ENCODE peak calls at places on chromosomes 12 and 14, in eight cellular contexts. Y is esophagus muscularis mucosa; N is left ventricle myocardium inferior; X is spleen; Z is colonic mucosa; R is heart left ventricle; J is mucosa of descending colon; D is CD8-positive, alpha-beta T cell. W is an unnamed sample. For H3K36me3 and H3K4me1, the result is how much of the 10 kb centered on the place peaks cover.

GRCh38 chr14:97101561-97101960 is 304.4 kb downstream of the VRK1 start:
- DNase-seq in R (no peak), J (no peak), X (no peak), Z (no peak), D (no peak), N (no peak), Y (no peak), W (no peak)

GRCh38 chr12:59372971-59373370 is 222.9 kb upstream of the SLC16A7 start:
- DNase-seq in N (no peak), D (no peak), R (no peak), J (peak), Z (no peak), Y (no peak), X (no peak), W (peak)

GRCh38 chr12:100138048-100138907 is 4.4 kb downstream of the BLTP3B start:
- DNase-seq in J (no peak), Y (no peak), R (no peak), N (no peak), D (no peak), Z (no peak), X (no peak), W (no peak)

GRCh38 chr12:63937381-63938168 is 93.1 kb downstream of the SRGAP1 start:
- DNase-seq in X (no peak), Z (no peak), R (no peak), N (no peak), Y (no peak), D (no peak), J (no peak), W (no peak)

GRCh38 chr12:19546027-19546426 is 106.7 kb downstream of the AEBP2 start:
- DNase-seq in R (no peak), D (no peak), Y (no peak), X (no peak), J (no peak), Z (no peak), N (no peak), W (no peak)

GRCh38 chr14:54566410-54567223 is at the start of gene SAMD4A:
- DNase-seq in Y (peak), Z (peak), R (peak), X (peak), J (peak), D (peak), N (peak), W (peak)

GRCh38 chr14:102105369-102105768 is 18.5 kb upstream of the HSP90AA1 start:
- DNase-seq in J (no peak), Z (no peak), D (no peak), Y (no peak), X (peak), N (no peak), R (no peak), W (no peak)

GRCh38 chr12:101552277-101552676 is 42.5 kb upstream of the MYBPC1 start:
- DNase-seq in R (no peak), N (no peak), X (no peak), Z (no peak), D (no peak), J (no peak), Y (no peak), W (no peak)

GRCh38 chr14:81096656-81097055 is 124.1 kb downstream of the GTF2A1 start:
- DNase-seq in Z (no peak), D (no peak), N (no peak), Y (no peak), X (no peak), J (no peak), R (no peak), W (no peak)

GRCh38 chr12:18363321-18363720 is 102.0 kb downstream of the PIK3C2G start:
- DNase-seq in J (no peak), R (no peak), Z (no peak), Y (no peak), N (no peak), X (no peak), D (no peak), W (no peak)

GRCh38 chr12:12468575-12468974 is 94.1 kb downstream of the DUSP16 start:
- DNase-seq in J (no peak), Y (no peak), Z (no peak), X (no peak), N (no peak), R (no peak), D (no peak), W (no peak)

GRCh38 chr12:92080390-92081285 is 65.0 kb downstream of the BTG1 start:
- DNase-seq in X (no peak), Y (no peak), Z (no peak), J (no peak), D (no peak), R (no peak), N (no peak), W (no peak)

GRCh38 chr12:50088577-50089335 is 3.6 kb downstream of the SMARCD1 start:
- DNase-seq in N (no peak), J (peak), D (peak), X (peak), R (no peak), Y (no peak), Z (peak), W (no peak)

GRCh38 chr14:65486856-65487255 is 74.3 kb downstream of the FUT8 start:
- DNase-seq in R (no peak), D (no peak), X (no peak), J (no peak), N (no peak), Y (no peak), Z (no peak), W (no peak)

GRCh38 chr12:124424516-124424905 is 129.6 kb downstream of the RFLNA start:
- DNase-seq in Y (no peak), J (no peak), D (no peak), Z (no peak), N (no peak), X (no peak), R (no peak), W (no peak)

GRCh38 chr12:52178443-52178842 is 13.4 kb downstream of the KRT80 start:
- DNase-seq in N (no peak), X (no peak), D (no peak), R (no peak), J (no peak), Y (no peak), Z (no peak), W (no peak)

GRCh38 chr12:102172436-102172835 is 25.2 kb downstream of the PMCH start:
- DNase-seq in R (no peak), Z (no peak), D (no peak), J (no peak), Y (no peak), N (no peak), X (no peak), W (no peak)

GRCh38 chr14:50335989-50336391 is 23.9 kb downstream of the DMAC2L start:
- DNase-seq in J (no peak), Z (no peak), R (peak), N (peak), D (no peak), X (peak), Y (peak), W (no peak)

GRCh38 chr12:1809606-1810140 is 10.7 kb upstream of the LRTM2 start:
- DNase-seq in R (no peak), D (no peak), N (peak), Z (no peak), X (peak), J (no peak), Y (no peak), W (no peak)

GRCh38 chr14:92487513-92488133 is 26.0 kb upstream of the RIN3 start:
- DNase-seq in N (no peak), Y (no peak), R (no peak), Z (peak), J (no peak), D (no peak), X (peak), W (no peak)

GRCh38 chr14:50964683-50965390 is 20.6 kb upstream of the PYGL start:
- DNase-seq in J (peak), R (peak), Z (peak), Y (no peak), D (no peak), X (no peak), N (no peak), W (no peak)

GRCh38 chr14:31261859-31262739 is 54.5 kb upstream of the HECTD1 start:
- DNase-seq in Z (no peak), N (no peak), R (no peak), D (no peak), X (no peak), J (no peak), Y (no peak), W (no peak)

GRCh38 chr12:86574143-86574542 is 318.0 kb upstream of the MGAT4C start:
- DNase-seq in R (no peak), D (no peak), N (no peak), X (no peak), Y (no peak), Z (no peak), J (no peak), W (no peak)

GRCh38 chr12:120529641-120530314 is 820 bp upstream of the COQ5 start:
- DNase-seq in R (no peak), Y (no peak), X (no peak), J (peak), Z (peak), D (no peak), N (no peak), W (no peak)

GRCh38 chr14:49303952-49304516 is 282.1 kb downstream of the RPS29 start:
- DNase-seq in D (no peak), X (no peak), Y (no peak), J (peak), R (no peak), Z (peak), N (no peak), W (peak)

GRCh38 chr12:57511588-57512325 is 8.6 kb downstream of the DDIT3 start:
- DNase-seq in R (no peak), N (no peak), D (no peak), J (no peak), Y (no peak), Z (no peak), X (peak), W (no peak)
- H3K36me3 ChIP-seq in R (under half), N (half or more), D (half or more), J (under half), Y (half or more), Z (under half), X (half or more), W (under half)

DNA sequence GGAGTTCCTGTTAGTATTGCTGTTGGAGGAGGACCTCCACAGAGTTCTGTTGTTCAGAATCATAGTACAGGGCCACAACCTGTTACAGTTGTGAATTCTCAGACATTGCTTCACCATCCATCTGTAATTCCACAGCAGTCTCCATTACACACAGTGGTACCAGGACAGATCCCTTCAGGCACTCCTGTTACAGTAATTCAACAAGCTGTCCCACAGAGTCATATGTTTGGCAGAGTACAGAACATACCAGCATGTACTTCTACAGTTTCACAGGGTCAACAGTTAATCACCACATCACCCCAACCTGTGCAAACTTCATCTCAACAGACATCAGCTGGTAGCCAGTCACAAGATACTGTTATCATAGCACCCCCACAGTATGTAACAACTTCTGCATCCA is 120.8 kb downstream of the ARID2 start:
- DNase-seq in J (no peak), X (no peak), Z (no peak), D (no peak), R (no peak), Y (no peak), N (no peak), W (no peak)
- H3K4me1 ChIP-seq in J (under half), X (under half), Z (under half), D (under half), R (under half), Y (under half), N (under half), W (under half)

DNA sequence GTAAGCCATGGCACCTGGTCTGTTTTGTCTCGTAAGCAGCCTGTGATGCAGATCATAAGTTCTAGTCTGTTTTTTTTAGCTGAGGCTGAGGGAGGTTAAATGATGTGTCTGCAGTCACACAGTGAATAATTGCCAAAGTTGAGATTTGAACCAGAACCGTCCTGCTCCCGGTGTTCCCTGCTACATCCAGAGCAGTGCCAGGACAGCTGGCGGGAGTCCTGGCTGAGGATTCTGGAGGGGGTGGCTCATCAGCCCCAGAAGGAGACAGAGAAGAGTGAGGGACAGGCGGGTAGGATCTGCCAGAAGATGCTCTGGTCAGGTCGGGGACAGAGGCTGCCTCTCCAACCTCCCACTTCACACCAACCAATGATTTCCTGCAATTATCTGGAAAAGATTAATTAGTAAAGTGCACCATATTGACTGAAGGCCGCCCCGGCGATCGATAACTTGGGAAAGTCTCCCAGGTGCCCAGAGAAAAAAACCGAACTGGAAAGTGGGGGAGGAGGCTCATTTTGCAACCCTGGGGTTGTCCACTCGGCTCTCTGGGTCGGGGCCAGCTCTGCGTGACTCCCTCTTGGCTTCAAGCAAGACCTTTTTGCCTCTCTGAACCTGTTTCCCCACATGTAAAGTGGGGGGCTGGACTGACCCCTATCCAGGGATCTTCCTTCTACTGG is 42.1 kb downstream of the MVK start:
- DNase-seq in J (no peak), N (no peak), Y (no peak), X (no peak), Z (no peak), D (no peak), R (no peak), W (no peak)
- H3K36me3 ChIP-seq in J (under half), N (under half), Y (under half), X (under half), Z (under half), D (under half), R (under half), W (under half)

GRCh38 chr12:108693781-108694180 is 37.5 kb downstream of the CORO1C start:
- DNase-seq in R (no peak), J (no peak), D (no peak), Z (no peak), Y (peak), X (no peak), N (no peak), W (no peak)

GRCh38 chr12:108690799-108691153 is 40.5 kb downstream of the CORO1C start:
- DNase-seq in Z (no peak), J (no peak), R (no peak), N (no peak), D (no peak), X (no peak), Y (no peak), W (no peak)

GRCh38 chr12:108691154-108691994 is 39.9 kb downstream of the CORO1C start:
- DNase-seq in X (peak), Y (peak), D (peak), J (peak), R (peak), Z (peak), N (peak), W (peak)

GRCh38 chr12:108693186-108693585 is 38.1 kb downstream of the CORO1C start:
- DNase-seq in D (no peak), Y (peak), Z (no peak), J (no peak), N (no peak), R (no peak), X (no peak), W (no peak)

DNA sequence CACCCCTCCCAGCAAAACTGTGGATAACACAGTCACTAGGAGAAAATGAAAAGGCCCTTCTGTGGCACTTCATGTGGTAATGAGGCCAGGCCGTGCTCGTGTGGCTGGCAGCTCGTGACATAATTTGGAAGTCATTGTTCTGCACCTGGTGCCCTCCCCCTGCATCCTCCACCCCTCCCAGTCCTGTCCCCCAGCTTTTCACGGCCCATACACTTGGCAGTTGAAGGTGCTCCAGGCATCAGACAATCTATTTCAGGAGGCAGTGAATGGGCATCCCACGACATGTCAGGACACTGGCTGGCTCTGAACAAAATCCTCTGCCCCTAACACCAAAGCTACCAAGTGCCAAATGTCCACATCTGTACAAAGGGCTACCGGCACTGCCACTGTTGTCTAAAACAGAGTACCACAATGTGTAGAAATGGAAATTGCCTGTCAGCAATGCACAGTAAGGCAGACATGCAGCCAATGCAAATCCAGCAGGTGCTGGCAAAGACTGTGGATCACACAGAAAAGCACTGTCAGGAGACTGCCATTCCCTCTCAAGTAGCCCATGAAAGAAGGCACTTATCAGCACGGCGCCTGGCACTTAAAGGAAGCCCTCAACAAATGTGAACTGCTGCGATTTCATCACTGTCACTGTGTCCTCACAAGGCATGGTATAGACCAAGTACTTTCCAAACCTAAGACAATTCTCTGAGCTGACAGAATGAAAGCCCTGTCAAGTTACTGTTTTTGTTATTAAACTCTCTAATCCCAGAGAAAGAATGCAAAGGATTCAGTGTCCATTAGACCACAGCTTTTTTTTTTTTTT is 39.1 kb downstream of the CORO1C start:
- DNase-seq in X (no peak), Y (no peak), D (no peak), Z (peak), N (peak), R (no peak), J (peak), W (no peak)
- H3K4me1 ChIP-seq in X (half or more), Y (half or more), D (under half), Z (under half), N (half or more), R (under half), J (under half), W (under half)

DNA sequence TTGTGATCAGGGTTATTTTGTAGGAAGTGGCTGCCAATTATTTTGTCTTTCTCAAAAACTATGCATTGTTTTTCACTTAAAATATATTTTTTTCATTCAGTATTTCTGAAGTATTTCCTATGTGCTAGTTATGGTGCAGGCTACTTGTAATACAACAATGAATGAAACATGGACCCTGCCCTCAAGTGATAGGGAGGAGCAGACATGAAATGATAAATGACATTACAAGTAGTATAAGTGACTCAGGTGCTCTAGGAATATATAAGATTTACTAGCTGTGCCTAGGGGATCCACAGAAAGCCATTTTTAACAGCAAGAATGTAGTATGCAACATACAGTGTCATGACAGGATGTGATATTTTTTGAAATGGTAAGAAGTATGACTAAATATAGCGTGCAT is 65.3 kb downstream of the TTLL5 start:
- DNase-seq in R (no peak), J (no peak), X (no peak), D (no peak), N (no peak), Z (no peak), Y (no peak), W (no peak)
- H3K36me3 ChIP-seq in R (under half), J (under half), X (under half), D (under half), N (under half), Z (under half), Y (under half), W (under half)

DNA sequence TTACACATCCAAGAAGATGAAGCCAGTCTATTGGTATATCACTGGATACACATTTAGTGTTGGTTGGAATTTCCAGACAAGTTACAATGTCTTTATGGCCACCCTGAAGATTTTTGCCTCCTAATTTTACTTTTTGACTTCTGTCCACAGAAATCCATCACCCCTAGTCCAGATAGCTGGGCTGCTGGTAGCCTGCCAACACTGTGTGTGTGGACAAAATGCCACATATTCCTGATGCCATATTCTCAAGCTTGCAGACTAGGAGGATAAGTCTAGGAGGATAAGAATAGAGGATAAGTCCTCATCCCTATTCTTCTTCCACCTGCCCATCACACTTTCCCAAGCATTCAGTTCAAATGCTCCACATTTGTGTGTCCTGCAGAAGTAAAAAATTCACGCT is 4.6 kb downstream of the ESR2 start:
- DNase-seq in Z (no peak), N (no peak), R (no peak), Y (no peak), D (no peak), X (no peak), J (no peak), W (no peak)
- H3K4me1 ChIP-seq in Z (under half), N (under half), R (under half), Y (under half), D (under half), X (under half), J (under half), W (under half)

GRCh38 chr12:122609696-122610095 is 82.6 kb downstream of the KNTC1 start:
- DNase-seq in R (no peak), X (no peak), N (no peak), Y (no peak), Z (no peak), D (no peak), J (no peak), W (no peak)
- H3K36me3 ChIP-seq in R (under half), X (under half), N (under half), Y (under half), Z (under half), D (under half), J (under half), W (under half)

GRCh38 chr14:35287481-35288013 is 4.6 kb upstream of the PSMA6 start:
- DNase-seq in R (no peak), X (no peak), Z (no peak), J (no peak), N (no peak), D (no peak), Y (no peak), W (no peak)

GRCh38 chr14:35286707-35287106 is 5.5 kb upstream of the PSMA6 start:
- DNase-seq in X (no peak), Z (no peak), Y (no peak), J (no peak), R (no peak), D (no peak), N (no peak), W (no peak)

GRCh38 chr14:35292770-35293561 is 784 bp downstream of the PSMA6 start:
- DNase-seq in Y (no peak), N (no peak), X (no peak), J (no peak), R (no peak), Z (no peak), D (no peak), W (no peak)

GRCh38 chr14:35292051-35292769 is at the start of gene PSMA6:
- DNase-seq in Y (peak), X (peak), N (peak), Z (peak), D (peak), J (peak), R (peak), W (peak)

DNA sequence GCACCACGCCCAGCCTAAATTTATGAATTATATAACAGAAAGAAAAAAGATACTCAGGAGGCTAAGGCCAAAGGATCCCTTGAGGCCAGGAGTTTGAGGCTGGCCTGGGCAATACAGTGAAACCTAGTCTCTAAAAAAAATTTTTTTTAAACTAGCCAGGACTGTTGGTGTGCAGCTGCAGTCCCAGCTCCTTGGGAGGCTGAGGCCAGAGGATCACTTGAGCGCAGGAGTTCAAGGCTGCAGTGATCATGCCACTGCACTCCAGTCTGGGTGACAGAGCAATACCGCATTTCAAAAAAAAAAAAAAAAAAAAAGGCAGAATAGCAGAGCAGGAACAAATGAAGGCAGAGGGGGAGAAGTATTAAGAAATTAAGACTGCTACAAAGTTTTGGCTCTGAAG is 2.6 kb upstream of the PSMA6 start:
- DNase-seq in J (no peak), N (no peak), X (no peak), Z (no peak), D (no peak), Y (no peak), R (no peak), W (no peak)
- H3K4me1 ChIP-seq in J (under half), N (under half), X (half or more), Z (under half), D (under half), Y (under half), R (under half), W (under half)

W was measured in iPS DF 6.9.